ENCODE peak calls at places on chromosome 14, in four cellular contexts. U, A, W and E are unnamed samples. For H3K9me3 and H3K4me1, the result is how much of the 10 kb centered on the place peaks cover.

GRCh38 chr14:77822307-77822706 is 22.4 kb downstream of the ADCK1 start:
- DNase-seq in U (peak), A (no peak), W (no peak), E (no peak)

GRCh38 chr14:22314183-22314820 is 274.7 kb downstream of the DAD1 start:
- DNase-seq in U (peak), A (no peak), W (no peak), E (peak)

GRCh38 chr14:69896972-69897371 is 17.8 kb downstream of the SMOC1 start:
- DNase-seq in U (no peak), A (no peak), W (no peak), E (no peak)

GRCh38 chr14:52043690-52044089 is 25.2 kb downstream of the NID2 start:
- DNase-seq in U (peak), A (no peak), W (no peak), E (no peak)

GRCh38 chr14:105075364-105076295 is 10.4 kb upstream of the GPR132 start:
- DNase-seq in U (no peak), A (no peak), W (peak), E (no peak)

GRCh38 chr14:34219661-34220060 is 242.4 kb downstream of the SPTSSA start:
- DNase-seq in U (no peak), A (no peak), W (no peak), E (no peak)

GRCh38 chr14:61524211-61524806 is 171.0 kb upstream of the HIF1A start:
- DNase-seq in U (no peak), A (no peak), W (no peak), E (no peak)

GRCh38 chr14:72608391-72609204 is 285.3 kb downstream of the DPF3 start:
- DNase-seq in U (no peak), A (no peak), W (no peak), E (no peak)

GRCh38 chr14:104423224-104423681 is 156.3 kb upstream of the C14orf180 start:
- DNase-seq in U (no peak), A (no peak), W (no peak), E (no peak)

GRCh38 chr14:94581127-94581999 is at the start of gene SERPINA5:
- DNase-seq in U (peak), A (no peak), W (peak), E (no peak)

GRCh38 chr14:51208982-51209381 is 31.1 kb upstream of the TMX1 start:
- DNase-seq in U (no peak), A (no peak), W (no peak), E (no peak)

GRCh38 chr14:86035882-86036281 is 505.9 kb downstream of the FLRT2 start:
- DNase-seq in U (peak), A (no peak), W (no peak), E (peak)

GRCh38 chr14:104755621-104756020 is 2.7 kb downstream of the SIVA1 start:
- DNase-seq in U (no peak), A (no peak), W (no peak), E (no peak)

GRCh38 chr14:61218157-61218556 is 63.0 kb downstream of the TMEM30B start:
- DNase-seq in U (no peak), A (no peak), W (no peak), E (no peak)

GRCh38 chr14:68281497-68281896 is 461.9 kb downstream of the RAD51B start:
- DNase-seq in U (no peak), A (no peak), W (no peak), E (no peak)

GRCh38 chr14:34362625-34363251 is 99.3 kb downstream of the SPTSSA start:
- DNase-seq in U (no peak), A (no peak), W (no peak), E (no peak)

GRCh38 chr14:51283402-51283825 is 43.4 kb downstream of the TMX1 start:
- DNase-seq in U (peak), A (no peak), W (no peak), E (peak)

GRCh38 chr14:20387577-20387976 is 25.7 kb downstream of the TEP1 start:
- DNase-seq in U (no peak), A (no peak), W (no peak), E (no peak)

GRCh38 chr14:24430143-24430681 is 458 bp downstream of the KHNYN start:
- DNase-seq in U (peak), A (no peak), W (peak), E (no peak)

GRCh38 chr14:20630340-20631022 is 11.0 kb downstream of the OR6S1 start:
- DNase-seq in U (peak), A (no peak), W (no peak), E (no peak)

GRCh38 chr14:74846168-74846567 is 29.8 kb downstream of the PROX2 start:
- DNase-seq in U (no peak), A (no peak), W (no peak), E (no peak)

GRCh38 chr14:57492859-57493258 is 798 bp downstream of the CCDC198 start:
- DNase-seq in U (no peak), A (no peak), W (no peak), E (no peak)

GRCh38 chr14:92973265-92973797 is 50.4 kb downstream of the CHGA start:
- DNase-seq in U (peak), A (no peak), W (peak), E (peak)

GRCh38 chr14:50941151-50941550 is 3.1 kb downstream of the PYGL start:
- DNase-seq in U (no peak), A (no peak), W (no peak), E (no peak)

GRCh38 chr14:63478024-63478423 is 65.2 kb downstream of the PPP2R5E start:
- DNase-seq in U (no peak), A (no peak), W (no peak), E (no peak)

GRCh38 chr14:36443374-36443773 is 76.7 kb downstream of the NKX2-1 start:
- DNase-seq in U (no peak), A (no peak), W (no peak), E (no peak)

GRCh38 chr14:94542111-94542810 is 19.0 kb upstream of the SERPINA4 start:
- DNase-seq in U (no peak), A (no peak), W (no peak), E (no peak)

GRCh38 chr14:21498540-21499526 is 12.3 kb downstream of the METTL3 start:
- DNase-seq in U (peak), A (no peak), W (no peak), E (peak)

GRCh38 chr14:58918066-58918465 is 270.4 kb upstream of the DAAM1 start:
- DNase-seq in U (no peak), A (no peak), W (no peak), E (no peak)

GRCh38 chr14:95156153-95156764 is 1.1 kb downstream of the DICER1 start:
- DNase-seq in U (peak), A (no peak), W (no peak), E (no peak)

GRCh38 chr14:65153101-65153500 is 50.8 kb upstream of the MAX start:
- DNase-seq in U (no peak), A (no peak), W (no peak), E (no peak)

GRCh38 chr14:82070040-82070439 is 536.4 kb upstream of the SEL1L start:
- DNase-seq in U (no peak), A (no peak), W (no peak), E (no peak)

GRCh38 chr14:22929848-22930364 is 730 bp upstream of the PRMT5 start:
- DNase-seq in U (no peak), A (no peak), W (no peak), E (no peak)

GRCh38 chr14:93712838-93713724 is 75.2 kb downstream of the PRIMA1 start:
- DNase-seq in U (no peak), A (no peak), W (no peak), E (no peak)

GRCh38 chr14:74514471-74514932 is 20.9 kb downstream of the ISCA2 start:
- DNase-seq in U (no peak), A (peak), W (peak), E (no peak)

GRCh38 chr14:47012533-47012932 is 361.0 kb upstream of the RPL10L start:
- DNase-seq in U (peak), A (no peak), W (no peak), E (no peak)
- H3K9me3 ChIP-seq in U (under half), A (under half), W (under half), E (under half)

GRCh38 chr14:101557811-101558738 is 3.2 kb upstream of the DIO3 start:
- DNase-seq in U (no peak), A (no peak), W (peak), E (no peak)
- H3K4me3 ChIP-seq in U (no peak), A (no peak), W (no peak), E (no peak)

GRCh38 chr14:100834441-100835277 is 8.7 kb downstream of the MEG3 start:
- DNase-seq in U (no peak), A (no peak), W (no peak), E (no peak)

GRCh38 chr14:100836961-100837811 is 11.3 kb downstream of the MEG3 start:
- DNase-seq in U (no peak), A (no peak), W (no peak), E (no peak)

GRCh38 chr14:100835278-100836052 is 9.5 kb downstream of the MEG3 start:
- DNase-seq in U (no peak), A (no peak), W (no peak), E (no peak)

GRCh38 chr14:100837812-100838170 is 11.9 kb downstream of the MEG3 start:
- DNase-seq in U (no peak), A (no peak), W (no peak), E (no peak)

GRCh38 chr14:100836053-100836805 is 10.3 kb downstream of the MEG3 start:
- DNase-seq in U (no peak), A (no peak), W (no peak), E (no peak)
- H3K4me1 ChIP-seq in U (under half), A (under half), W (under half), E (under half)

GRCh38 chr14:106518054-106518943 is 991.9 kb downstream of the TMEM121 start:
- DNase-seq in U (no peak), A (no peak), W (peak), E (no peak)
- H3K9me3 ChIP-seq in U (under half), A (under half), W (under half), E (under half)

GRCh38 chr14:76697246-76697645 is 64.0 kb upstream of the VASH1 start:
- DNase-seq in U (no peak), A (no peak), W (no peak), E (no peak)
- H3K4me3 ChIP-seq in U (no peak), A (no peak), W (no peak), E (no peak)

GRCh38 chr14:90642239-90642717 is 174.0 kb downstream of the TTC7B start:
- DNase-seq in U (peak), A (no peak), W (no peak), E (no peak)
- H3K4me1 ChIP-seq in U (under half), A (under half), W (under half), E (under half)